ENCODE peak calls at places on chromosomes 16 and 17, in ten cellular contexts. One of them, this sample, is unnamed.

GRCh38 chr16:86862596-86862995 is 284.2 kb downstream of the FOXL1 start:
- DNase-seq in HCT116: no peak
- DNase-seq in vagina: no peak
- DNase-seq in NB4: no peak
- DNase-seq in lower leg skin: no peak
- DNase-seq in right lobe of liver: no peak
- DNase-seq in H1: no peak
- DNase-seq in endothelial cell of umbilical vein: peak; percentile 80
- DNase-seq in heart left ventricle: peak; percentile 20
- DNase-seq in IMR-90: peak; percentile 11
- DNase-seq in this sample: no peak

GRCh38 chr17:5500247-5500803 is 14.0 kb downstream of the MIS12 start:
- DNase-seq in heart left ventricle: no peak
- DNase-seq in vagina: no peak
- DNase-seq in IMR-90: peak; percentile 12
- DNase-seq in right lobe of liver: no peak
- DNase-seq in HCT116: no peak
- DNase-seq in lower leg skin: no peak
- DNase-seq in NB4: no peak
- DNase-seq in endothelial cell of umbilical vein: peak; percentile 16
- DNase-seq in H1: no peak
- DNase-seq in this sample: no peak

GRCh38 chr17:37187262-37187661 is 188.5 kb upstream of the C17orf78 start:
- DNase-seq in right lobe of liver: no peak
- DNase-seq in HCT116: no peak
- DNase-seq in endothelial cell of umbilical vein: no peak
- DNase-seq in H1: no peak
- DNase-seq in vagina: no peak
- DNase-seq in heart left ventricle: no peak
- DNase-seq in IMR-90: peak; percentile 49
- DNase-seq in lower leg skin: no peak
- DNase-seq in NB4: no peak
- DNase-seq in this sample: no peak

GRCh38 chr16:4488486-4488967 is 12.3 kb downstream of the HMOX2 start:
- DNase-seq in heart left ventricle: no peak
- DNase-seq in right lobe of liver: no peak
- DNase-seq in vagina: no peak
- DNase-seq in HCT116: no peak
- DNase-seq in H1: no peak
- DNase-seq in NB4: peak; percentile 63
- DNase-seq in IMR-90: peak; percentile 20
- DNase-seq in endothelial cell of umbilical vein: peak; percentile 15
- DNase-seq in lower leg skin: no peak
- DNase-seq in this sample: no peak

GRCh38 chr17:74810699-74811485 is 34.7 kb upstream of the NAT9 start:
- DNase-seq in vagina: no peak
- DNase-seq in HCT116: no peak
- DNase-seq in heart left ventricle: no peak
- DNase-seq in endothelial cell of umbilical vein: no peak
- DNase-seq in IMR-90: no peak
- DNase-seq in right lobe of liver: no peak
- DNase-seq in H1: no peak
- DNase-seq in NB4: no peak
- DNase-seq in lower leg skin: no peak
- DNase-seq in this sample: no peak

GRCh38 chr17:17077861-17078732 is 35.8 kb downstream of the MPRIP start:
- DNase-seq in H1: no peak
- DNase-seq in HCT116: no peak
- DNase-seq in lower leg skin: no peak
- DNase-seq in NB4: no peak
- DNase-seq in right lobe of liver: peak; percentile 95
- DNase-seq in endothelial cell of umbilical vein: no peak
- DNase-seq in vagina: no peak
- DNase-seq in IMR-90: no peak
- DNase-seq in heart left ventricle: no peak
- DNase-seq in this sample: peak; percentile 57

GRCh38 chr17:63476857-63477470 is at the start of gene ACE:
- DNase-seq in right lobe of liver: no peak
- DNase-seq in IMR-90: peak; percentile 15
- DNase-seq in NB4: peak; percentile 70
- DNase-seq in H1: peak; percentile 83
- DNase-seq in heart left ventricle: peak; percentile 58
- DNase-seq in lower leg skin: no peak
- DNase-seq in vagina: no peak
- DNase-seq in HCT116: no peak
- DNase-seq in endothelial cell of umbilical vein: peak; percentile 43
- DNase-seq in this sample: peak; percentile 37

GRCh38 chr16:86635181-86635580 is 56.8 kb downstream of the FOXL1 start:
- DNase-seq in endothelial cell of umbilical vein: no peak
- DNase-seq in vagina: no peak
- DNase-seq in HCT116: no peak
- DNase-seq in H1: no peak
- DNase-seq in right lobe of liver: no peak
- DNase-seq in lower leg skin: no peak
- DNase-seq in NB4: peak; percentile 12
- DNase-seq in IMR-90: no peak
- DNase-seq in heart left ventricle: peak; percentile 45
- DNase-seq in this sample: no peak

GRCh38 chr17:3602499-3602898 is 6.7 kb downstream of the TRPV1 start:
- DNase-seq in NB4: peak; percentile 61
- DNase-seq in right lobe of liver: peak; percentile 39
- DNase-seq in vagina: no peak
- DNase-seq in heart left ventricle: no peak
- DNase-seq in IMR-90: peak; percentile 6
- DNase-seq in endothelial cell of umbilical vein: no peak
- DNase-seq in lower leg skin: no peak
- DNase-seq in H1: peak; percentile 64
- DNase-seq in HCT116: peak; percentile 43
- DNase-seq in this sample: no peak

GRCh38 chr17:8695241-8695640 is 49.4 kb downstream of the CCDC42 start:
- DNase-seq in IMR-90: no peak
- DNase-seq in NB4: no peak
- DNase-seq in vagina: no peak
- DNase-seq in heart left ventricle: no peak
- DNase-seq in HCT116: no peak
- DNase-seq in lower leg skin: no peak
- DNase-seq in endothelial cell of umbilical vein: no peak
- DNase-seq in right lobe of liver: no peak
- DNase-seq in H1: no peak
- DNase-seq in this sample: no peak

GRCh38 chr16:14302399-14303181 is 231.5 kb downstream of the MRTFB start:
- DNase-seq in IMR-90: no peak
- DNase-seq in NB4: peak; percentile 23
- DNase-seq in lower leg skin: no peak
- DNase-seq in right lobe of liver: peak; percentile 53
- DNase-seq in endothelial cell of umbilical vein: peak; percentile 18
- DNase-seq in vagina: no peak
- DNase-seq in HCT116: no peak
- DNase-seq in heart left ventricle: peak; percentile 29
- DNase-seq in H1: no peak
- DNase-seq in this sample: no peak

GRCh38 chr16:28092721-28093382 is 29.3 kb upstream of the GSG1L start:
- DNase-seq in endothelial cell of umbilical vein: no peak
- DNase-seq in NB4: no peak
- DNase-seq in lower leg skin: no peak
- DNase-seq in IMR-90: no peak
- DNase-seq in vagina: no peak
- DNase-seq in heart left ventricle: no peak
- DNase-seq in H1: no peak
- DNase-seq in HCT116: no peak
- DNase-seq in right lobe of liver: no peak
- DNase-seq in this sample: no peak

GRCh38 chr17:50916708-50917417 is 50.7 kb upstream of the TOB1 start:
- DNase-seq in lower leg skin: no peak
- DNase-seq in HCT116: no peak
- DNase-seq in heart left ventricle: no peak
- DNase-seq in NB4: no peak
- DNase-seq in H1: no peak
- DNase-seq in right lobe of liver: no peak
- DNase-seq in endothelial cell of umbilical vein: no peak
- DNase-seq in IMR-90: no peak
- DNase-seq in vagina: no peak
- DNase-seq in this sample: no peak

GRCh38 chr17:1091190-1091534 is 88.6 kb downstream of the ABR start:
- DNase-seq in H1: no peak
- DNase-seq in endothelial cell of umbilical vein: no peak
- DNase-seq in heart left ventricle: no peak
- DNase-seq in HCT116: no peak
- DNase-seq in NB4: no peak
- DNase-seq in right lobe of liver: no peak
- DNase-seq in vagina: no peak
- DNase-seq in lower leg skin: no peak
- DNase-seq in IMR-90: no peak
- DNase-seq in this sample: no peak

GRCh38 chr17:45091778-45092425 is 30.8 kb downstream of the NMT1 start:
- DNase-seq in H1: no peak
- DNase-seq in right lobe of liver: no peak
- DNase-seq in HCT116: no peak
- DNase-seq in vagina: no peak
- DNase-seq in NB4: no peak
- DNase-seq in endothelial cell of umbilical vein: peak; percentile 11
- DNase-seq in IMR-90: peak; percentile 36
- DNase-seq in lower leg skin: no peak
- DNase-seq in heart left ventricle: no peak
- DNase-seq in this sample: no peak

GRCh38 chr17:45090711-45091110 is 29.6 kb downstream of the NMT1 start:
- DNase-seq in NB4: no peak
- DNase-seq in right lobe of liver: no peak
- DNase-seq in endothelial cell of umbilical vein: no peak
- DNase-seq in H1: no peak
- DNase-seq in vagina: no peak
- DNase-seq in lower leg skin: no peak
- DNase-seq in heart left ventricle: no peak
- DNase-seq in IMR-90: peak; percentile 37
- DNase-seq in HCT116: no peak
- DNase-seq in this sample: no peak

GRCh38 chr17:45093444-45094110 is 32.5 kb downstream of the NMT1 start:
- DNase-seq in lower leg skin: no peak
- DNase-seq in heart left ventricle: no peak
- DNase-seq in endothelial cell of umbilical vein: no peak
- DNase-seq in right lobe of liver: peak; percentile 65
- DNase-seq in HCT116: no peak
- DNase-seq in vagina: peak; percentile 89
- DNase-seq in NB4: no peak
- DNase-seq in IMR-90: no peak
- DNase-seq in H1: no peak
- DNase-seq in this sample: no peak

GRCh38 chr17:45096141-45096540 is 35.0 kb downstream of the NMT1 start:
- DNase-seq in H1: no peak
- DNase-seq in HCT116: peak; percentile 13
- DNase-seq in lower leg skin: no peak
- DNase-seq in IMR-90: peak; percentile 39
- DNase-seq in vagina: no peak
- DNase-seq in right lobe of liver: no peak
- DNase-seq in NB4: peak; percentile 62
- DNase-seq in heart left ventricle: no peak
- DNase-seq in endothelial cell of umbilical vein: peak; percentile 49
- DNase-seq in this sample: no peak

GRCh38 chr17:45092932-45093430 is 31.9 kb downstream of the NMT1 start:
- DNase-seq in H1: no peak
- DNase-seq in lower leg skin: peak; percentile 84
- DNase-seq in vagina: peak; percentile 98
- DNase-seq in heart left ventricle: peak; percentile 82
- DNase-seq in right lobe of liver: peak; percentile 76
- DNase-seq in NB4: no peak
- DNase-seq in IMR-90: peak; percentile 99
- DNase-seq in endothelial cell of umbilical vein: peak; percentile 95
- DNase-seq in HCT116: peak; percentile 37
- DNase-seq in this sample: peak; percentile 57
- TF ChIP-seq POLR2A in H1: no peak
- TF ChIP-seq POLR2A in lower leg skin: no peak
- TF ChIP-seq POLR2A in vagina: no peak
- TF ChIP-seq POLR2A in heart left ventricle: no peak
- TF ChIP-seq POLR2A in right lobe of liver: peak; percentile 59
- TF ChIP-seq POLR2A in NB4: no peak
- TF ChIP-seq POLR2A in IMR-90: peak; percentile 67
- TF ChIP-seq POLR2A in endothelial cell of umbilical vein: no peak
- TF ChIP-seq POLR2A in HCT116: no peak
- TF ChIP-seq POLR2A in this sample: no peak

GRCh38 chr16:2686912-2687507 is 4.7 kb downstream of the KCTD5 start:
- DNase-seq in NB4: peak; percentile 88
- DNase-seq in IMR-90: no peak
- DNase-seq in vagina: no peak
- DNase-seq in lower leg skin: no peak
- DNase-seq in heart left ventricle: no peak
- DNase-seq in endothelial cell of umbilical vein: no peak
- DNase-seq in H1: no peak
- DNase-seq in right lobe of liver: peak; percentile 49
- DNase-seq in HCT116: no peak
- DNase-seq in this sample: peak; percentile 45
- TF ChIP-seq POLR2A in NB4: no peak
- TF ChIP-seq POLR2A in IMR-90: no peak
- TF ChIP-seq POLR2A in vagina: no peak
- TF ChIP-seq POLR2A in lower leg skin: no peak
- TF ChIP-seq POLR2A in heart left ventricle: no peak
- TF ChIP-seq POLR2A in endothelial cell of umbilical vein: no peak
- TF ChIP-seq POLR2A in H1: no peak
- TF ChIP-seq POLR2A in right lobe of liver: no peak
- TF ChIP-seq POLR2A in HCT116: no peak
- TF ChIP-seq POLR2A in this sample: no peak

DNA sequence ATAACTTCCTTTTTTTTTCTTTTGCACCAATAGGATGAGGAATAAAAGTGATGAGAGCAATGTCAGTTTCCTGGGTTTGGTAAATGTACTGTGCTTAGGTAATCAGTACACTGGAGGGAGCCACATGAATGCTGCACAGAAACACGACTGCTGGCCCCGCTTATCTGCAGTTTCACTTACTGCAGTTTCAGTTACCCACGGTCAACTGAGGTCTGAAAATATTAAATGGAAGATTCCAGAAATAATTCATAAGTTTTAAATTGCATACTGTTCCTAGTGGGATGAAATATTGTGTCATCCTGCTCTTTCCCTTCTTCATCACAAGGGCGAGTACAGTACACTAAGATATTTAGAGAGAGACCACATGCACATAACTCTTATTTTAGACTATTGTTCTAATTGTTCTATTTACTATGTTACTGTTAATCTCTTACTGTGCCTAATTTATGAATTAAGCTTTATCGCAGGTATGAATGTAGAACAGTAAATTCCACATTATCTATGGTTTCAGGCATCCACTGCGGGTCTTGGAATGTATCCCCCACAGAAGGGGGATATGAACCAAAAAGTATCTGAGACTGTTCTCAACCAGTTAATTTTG is 6.4 kb upstream of the LGALS3BP start:
- DNase-seq in NB4: peak; percentile 78
- DNase-seq in lower leg skin: no peak
- DNase-seq in heart left ventricle: no peak
- DNase-seq in H1: no peak
- DNase-seq in vagina: no peak
- DNase-seq in HCT116: no peak
- DNase-seq in endothelial cell of umbilical vein: peak; percentile 60
- DNase-seq in IMR-90: peak; percentile 39
- DNase-seq in right lobe of liver: no peak
- DNase-seq in this sample: peak; percentile 68
- TF ChIP-seq POLR2A in NB4: no peak
- TF ChIP-seq POLR2A in lower leg skin: no peak
- TF ChIP-seq POLR2A in heart left ventricle: no peak
- TF ChIP-seq POLR2A in H1: no peak
- TF ChIP-seq POLR2A in vagina: no peak
- TF ChIP-seq POLR2A in HCT116: no peak
- TF ChIP-seq POLR2A in endothelial cell of umbilical vein: no peak
- TF ChIP-seq POLR2A in IMR-90: no peak
- TF ChIP-seq POLR2A in right lobe of liver: peak; percentile 20
- TF ChIP-seq POLR2A in this sample: no peak

GRCh38 chr16:20806168-20807050 is at the start of the genes ERI2 and REXO5:
- DNase-seq in lower leg skin: peak; percentile 87
- DNase-seq in H1: peak; percentile 93
- DNase-seq in NB4: peak; percentile 97
- DNase-seq in endothelial cell of umbilical vein: peak; percentile 94
- DNase-seq in vagina: peak; percentile 92
- DNase-seq in IMR-90: peak; percentile 94
- DNase-seq in heart left ventricle: peak; percentile 89
- DNase-seq in right lobe of liver: peak; percentile 94
- DNase-seq in HCT116: peak; percentile 91
- DNase-seq in this sample: peak; percentile 93
- TF ChIP-seq POLR2A in lower leg skin: no peak
- TF ChIP-seq POLR2A in H1: peak; percentile 75
- TF ChIP-seq POLR2A in NB4: peak; percentile 84
- TF ChIP-seq POLR2A in endothelial cell of umbilical vein: peak; percentile 76
- TF ChIP-seq POLR2A in vagina: no peak
- TF ChIP-seq POLR2A in IMR-90: peak; percentile 79
- TF ChIP-seq POLR2A in heart left ventricle: peak; percentile 54
- TF ChIP-seq POLR2A in right lobe of liver: peak; percentile 82
- TF ChIP-seq POLR2A in HCT116: peak; percentile 95
- TF ChIP-seq POLR2A in this sample: no peak